ENCODE peak calls at places on chromosomes 12 and 14, in five cellular contexts. One of them, this sample, is unnamed.

GRCh38 chr14:29321646-29322045 is 555.1 kb downstream of the FOXG1 start:
- DNase-seq in uterus: no peak
- DNase-seq in pancreas: no peak
- DNase-seq in body of pancreas: no peak
- DNase-seq in astrocyte: peak; percentile 87
- DNase-seq in this sample: peak; percentile 31

GRCh38 chr14:94373708-94374107 is 14.7 kb downstream of the SERPINA1 start:
- DNase-seq in astrocyte: peak; percentile 99
- DNase-seq in body of pancreas: no peak
- DNase-seq in pancreas: no peak
- DNase-seq in uterus: no peak
- DNase-seq in this sample: peak; percentile 97

GRCh38 chr12:64621257-64621942 is 11.1 kb downstream of the RASSF3 start:
- DNase-seq in uterus: peak; percentile 33
- DNase-seq in pancreas: no peak
- DNase-seq in body of pancreas: no peak
- DNase-seq in astrocyte: peak; percentile 46
- DNase-seq in this sample: peak; percentile 61

GRCh38 chr12:95182868-95183415 is 34.3 kb downstream of the FGD6 start:
- DNase-seq in pancreas: no peak
- DNase-seq in astrocyte: peak; percentile 97
- DNase-seq in uterus: no peak
- DNase-seq in body of pancreas: no peak
- DNase-seq in this sample: peak; percentile 69

GRCh38 chr12:115817399-115817798 is 460.1 kb downstream of the MED13L start:
- DNase-seq in astrocyte: no peak
- DNase-seq in uterus: no peak
- DNase-seq in body of pancreas: no peak
- DNase-seq in pancreas: no peak
- DNase-seq in this sample: no peak

GRCh38 chr12:6647083-6647604 is at the start of gene ACRBP:
- DNase-seq in uterus: peak; percentile 80
- DNase-seq in body of pancreas: peak; percentile 83
- DNase-seq in astrocyte: peak; percentile 35
- DNase-seq in pancreas: peak; percentile 70
- DNase-seq in this sample: peak; percentile 50

GRCh38 chr14:30108975-30109700 is 181.5 kb upstream of the PRKD1 start:
- DNase-seq in pancreas: no peak
- DNase-seq in astrocyte: peak; percentile 20
- DNase-seq in body of pancreas: no peak
- DNase-seq in uterus: no peak
- DNase-seq in this sample: peak; percentile 75

GRCh38 chr12:10191865-10192264 is 13.0 kb downstream of the TMEM52B start:
- DNase-seq in uterus: no peak
- DNase-seq in astrocyte: peak; percentile 87
- DNase-seq in pancreas: no peak
- DNase-seq in body of pancreas: no peak
- DNase-seq in this sample: peak; percentile 93

GRCh38 chr14:50967104-50967503 is 22.8 kb upstream of the PYGL start:
- DNase-seq in uterus: no peak
- DNase-seq in astrocyte: no peak
- DNase-seq in pancreas: no peak
- DNase-seq in body of pancreas: no peak
- DNase-seq in this sample: peak; percentile 91

GRCh38 chr12:96047621-96048211 is 12.3 kb upstream of the LTA4H start:
- DNase-seq in astrocyte: peak; percentile 57
- DNase-seq in uterus: no peak
- DNase-seq in pancreas: peak; percentile 27
- DNase-seq in body of pancreas: peak; percentile 29
- DNase-seq in this sample: peak; percentile 59

GRCh38 chr12:16726879-16727278 is 120.9 kb upstream of the LMO3 start:
- DNase-seq in uterus: no peak
- DNase-seq in body of pancreas: no peak
- DNase-seq in pancreas: no peak
- DNase-seq in astrocyte: peak; percentile 82
- DNase-seq in this sample: no peak

GRCh38 chr12:94769040-94769420 is 118.7 kb upstream of the TMCC3 start:
- DNase-seq in uterus: no peak
- DNase-seq in astrocyte: no peak
- DNase-seq in pancreas: no peak
- DNase-seq in body of pancreas: no peak
- DNase-seq in this sample: no peak

GRCh38 chr14:68554231-68554630 is 238.6 kb downstream of the ZFP36L1 start:
- DNase-seq in uterus: no peak
- DNase-seq in body of pancreas: no peak
- DNase-seq in astrocyte: no peak
- DNase-seq in pancreas: no peak
- DNase-seq in this sample: no peak

GRCh38 chr14:52069617-52070431 is 965 bp upstream of the NID2 start:
- DNase-seq in astrocyte: peak; percentile 67
- DNase-seq in uterus: no peak
- DNase-seq in body of pancreas: no peak
- DNase-seq in pancreas: no peak
- DNase-seq in this sample: peak; percentile 60

GRCh38 chr12:70267550-70267949 is 24.3 kb downstream of the CNOT2 start:
- DNase-seq in astrocyte: peak; percentile 36
- DNase-seq in uterus: no peak
- DNase-seq in pancreas: no peak
- DNase-seq in body of pancreas: no peak
- DNase-seq in this sample: peak; percentile 23

GRCh38 chr12:120363274-120363855 is 5.6 kb downstream of the MSI1 start:
- DNase-seq in uterus: no peak
- DNase-seq in astrocyte: no peak
- DNase-seq in pancreas: no peak
- DNase-seq in body of pancreas: no peak
- DNase-seq in this sample: no peak

GRCh38 chr14:104706733-104707628 is 17.0 kb upstream of the ADSS1 start:
- DNase-seq in body of pancreas: no peak
- DNase-seq in uterus: no peak
- DNase-seq in pancreas: no peak
- DNase-seq in astrocyte: no peak
- DNase-seq in this sample: no peak

GRCh38 chr12:98939350-98939749 is 294.3 kb downstream of the APAF1 start:
- DNase-seq in uterus: no peak
- DNase-seq in body of pancreas: no peak
- DNase-seq in astrocyte: peak; percentile 42
- DNase-seq in pancreas: peak; percentile 9
- DNase-seq in this sample: peak; percentile 75

GRCh38 chr14:52348796-52349195 is 34.7 kb downstream of the PTGER2 start:
- DNase-seq in body of pancreas: no peak
- DNase-seq in uterus: no peak
- DNase-seq in pancreas: no peak
- DNase-seq in astrocyte: peak; percentile 83
- DNase-seq in this sample: peak; percentile 73

GRCh38 chr12:67748761-67749075 is 100.2 kb downstream of the DYRK2 start:
- DNase-seq in astrocyte: no peak
- DNase-seq in uterus: no peak
- DNase-seq in body of pancreas: no peak
- DNase-seq in pancreas: no peak
- DNase-seq in this sample: peak; percentile 3

GRCh38 chr12:53048033-53048779 is 1.7 kb upstream of the TNS2 start:
- DNase-seq in pancreas: peak; percentile 86
- DNase-seq in astrocyte: no peak
- DNase-seq in uterus: peak; percentile 71
- DNase-seq in body of pancreas: peak; percentile 81
- DNase-seq in this sample: peak; percentile 44

GRCh38 chr12:53048780-53049401 is 974 bp upstream of the TNS2 start:
- DNase-seq in astrocyte: no peak
- DNase-seq in pancreas: peak; percentile 63
- DNase-seq in uterus: peak; percentile 85
- DNase-seq in body of pancreas: peak; percentile 58
- DNase-seq in this sample: peak; percentile 53

GRCh38 chr12:53050426-53051057 is 677 bp downstream of the TNS2 start:
- DNase-seq in body of pancreas: no peak
- DNase-seq in astrocyte: no peak
- DNase-seq in uterus: no peak
- DNase-seq in pancreas: no peak
- DNase-seq in this sample: no peak

GRCh38 chr12:53051058-53051880 is 1.4 kb downstream of the TNS2 start:
- DNase-seq in astrocyte: no peak
- DNase-seq in uterus: peak; percentile 78
- DNase-seq in pancreas: peak; percentile 56
- DNase-seq in body of pancreas: peak; percentile 55
- DNase-seq in this sample: peak; percentile 74

GRCh38 chr12:53049582-53050318 is at the start of gene TNS2:
- DNase-seq in uterus: peak; percentile 81
- DNase-seq in astrocyte: no peak
- DNase-seq in pancreas: peak; percentile 77
- DNase-seq in body of pancreas: peak; percentile 70
- DNase-seq in this sample: peak; percentile 65
- H3K4me3 ChIP-seq in uterus: peak within 1 kb of the TSS; percentile 76
- H3K4me3 ChIP-seq in astrocyte: peak within 1 kb of the TSS; percentile 54
- H3K4me3 ChIP-seq in pancreas: peak within 1 kb of the TSS; percentile 13
- H3K4me3 ChIP-seq in body of pancreas: peak within 1 kb of the TSS; percentile 34
- H3K4me3 ChIP-seq in this sample: peak within 1 kb of the TSS; percentile 93

DNA sequence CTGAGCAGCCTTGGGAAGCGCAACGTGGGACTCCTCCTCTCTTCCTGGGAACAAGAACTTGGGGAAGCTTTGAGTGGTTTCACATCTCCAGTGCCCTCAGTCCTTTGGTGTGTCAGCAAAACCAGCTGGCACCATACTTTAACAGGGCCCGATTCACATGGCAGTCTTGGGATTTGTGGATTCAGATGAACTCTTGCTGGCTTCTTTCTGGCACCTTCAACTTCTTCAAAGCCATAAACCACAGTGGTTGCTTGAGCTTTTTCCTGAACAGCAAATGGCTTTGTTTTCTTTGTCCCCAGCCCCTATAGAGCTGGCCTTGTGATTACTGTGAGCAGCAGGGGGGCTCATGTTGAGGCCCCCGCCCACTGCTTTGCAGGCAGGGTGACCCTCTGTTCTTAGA is 66.6 kb downstream of the PPM1A start:
- DNase-seq in pancreas: no peak
- DNase-seq in uterus: no peak
- DNase-seq in body of pancreas: no peak
- DNase-seq in astrocyte: no peak
- DNase-seq in this sample: no peak
- TF ChIP-seq CTCF in pancreas: no peak
- TF ChIP-seq CTCF in uterus: no peak
- TF ChIP-seq CTCF in body of pancreas: no peak
- TF ChIP-seq CTCF in astrocyte: no peak
- TF ChIP-seq CTCF in this sample: no peak

DNA sequence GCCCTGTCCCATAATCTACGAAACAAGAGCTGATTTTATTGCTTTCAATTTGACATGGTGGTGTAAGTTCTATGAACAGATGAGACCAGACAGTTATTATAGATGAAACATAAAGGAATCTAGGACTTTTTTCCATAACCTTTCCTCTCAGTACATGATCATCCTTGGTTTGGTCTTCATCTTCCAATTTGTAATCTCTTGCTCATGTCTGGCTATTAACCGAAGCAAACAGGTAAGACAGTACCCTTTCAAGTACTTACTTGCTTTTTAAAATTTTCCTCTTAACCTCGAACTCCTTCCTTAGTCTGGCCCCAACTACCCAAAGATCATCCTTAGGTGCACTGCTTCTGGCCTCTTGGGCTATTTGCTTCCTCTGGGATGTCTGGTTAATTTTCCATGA is 1.2 kb downstream of the TSPAN31 start:
- DNase-seq in body of pancreas: no peak
- DNase-seq in uterus: no peak
- DNase-seq in astrocyte: no peak
- DNase-seq in pancreas: no peak
- DNase-seq in this sample: no peak
- H3K4me3 ChIP-seq in body of pancreas: no peak overlapping the region
- H3K4me3 ChIP-seq in uterus: no peak overlapping the region
- H3K4me3 ChIP-seq in astrocyte: peak overlapping the region; percentile 77
- H3K4me3 ChIP-seq in pancreas: no peak overlapping the region
- H3K4me3 ChIP-seq in this sample: peak overlapping the region; percentile 99

DNA sequence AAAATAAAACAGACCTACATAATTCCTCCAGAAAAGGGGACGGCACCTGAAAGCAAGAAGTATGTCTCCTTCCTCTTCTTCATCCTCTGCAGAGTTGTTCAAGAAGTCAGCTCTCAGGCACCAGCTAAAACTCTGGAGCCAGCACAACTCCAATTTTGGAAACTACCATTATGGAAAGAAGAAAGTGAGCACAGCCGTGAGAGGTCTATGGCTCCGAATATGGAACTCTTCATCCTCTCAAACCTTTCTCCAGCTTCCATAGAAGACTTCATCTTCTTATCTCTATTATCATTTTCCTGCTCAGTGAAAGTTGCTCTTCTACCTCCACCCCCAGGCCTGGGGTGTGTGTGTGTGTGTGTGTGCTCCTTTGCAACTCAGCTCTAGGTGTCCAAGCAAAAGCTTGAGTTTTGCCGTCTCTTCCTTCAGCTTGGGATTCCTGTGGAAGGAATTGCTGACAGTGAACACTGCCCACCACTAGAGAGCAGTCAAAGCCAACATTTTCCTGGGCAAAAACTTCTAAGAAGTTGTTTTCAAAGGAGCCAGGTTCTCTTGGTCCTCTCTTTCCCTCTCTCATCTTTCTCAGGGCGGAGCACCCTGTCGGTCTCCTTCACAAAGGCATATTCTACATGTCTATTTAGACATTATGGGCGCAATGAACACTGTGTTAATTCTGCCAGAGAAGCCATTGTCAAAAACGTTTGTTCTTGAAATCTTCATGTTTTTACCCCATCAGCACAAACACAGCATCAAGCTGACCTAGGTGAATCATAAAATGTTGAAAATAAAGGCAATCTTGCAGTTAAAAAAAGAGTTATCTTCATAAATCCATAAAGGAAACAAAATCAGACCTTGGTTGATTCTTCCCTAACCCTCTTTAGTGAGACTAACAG is 155.1 kb downstream of the DIO2 start:
- DNase-seq in uterus: peak; percentile 14
- DNase-seq in astrocyte: peak; percentile 46
- DNase-seq in pancreas: peak; percentile 15
- DNase-seq in body of pancreas: peak; percentile 38
- DNase-seq in this sample: peak; percentile 56
- TF ChIP-seq CTCF in uterus: peak; percentile 50
- TF ChIP-seq CTCF in astrocyte: peak; percentile 95
- TF ChIP-seq CTCF in pancreas: peak; percentile 64
- TF ChIP-seq CTCF in body of pancreas: peak; percentile 53
- TF ChIP-seq CTCF in this sample: peak; percentile 93

DNA sequence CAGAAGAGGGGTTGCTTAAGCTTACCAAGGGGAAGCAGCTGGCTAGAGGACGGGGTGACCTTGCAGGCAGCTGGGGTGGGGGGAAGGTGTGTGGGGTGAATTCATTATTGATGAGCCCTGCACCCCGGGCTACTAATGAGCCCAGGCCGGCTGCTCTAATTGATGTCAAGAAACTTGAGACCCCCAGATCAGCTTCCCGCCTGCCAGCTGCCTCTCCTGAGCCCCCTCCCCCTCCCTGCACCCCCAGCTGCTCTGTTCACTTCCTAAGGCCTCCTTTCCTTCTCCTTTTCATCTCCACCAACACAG is 8.8 kb upstream of the ZNF385A start:
- DNase-seq in body of pancreas: no peak
- DNase-seq in pancreas: no peak
- DNase-seq in uterus: no peak
- DNase-seq in astrocyte: no peak
- DNase-seq in this sample: no peak
- H3K4me3 ChIP-seq in body of pancreas: no peak overlapping the region
- H3K4me3 ChIP-seq in pancreas: no peak overlapping the region
- H3K4me3 ChIP-seq in uterus: no peak overlapping the region
- H3K4me3 ChIP-seq in astrocyte: no peak overlapping the region
- H3K4me3 ChIP-seq in this sample: no peak overlapping the region

This sample was measured in AG10803.